ENCODE peak calls at places on chromosomes 4 and X, in nine cellular contexts. R is RWPE1; Q is iPS-NIHi11; X is stimulated activated CD4-positive, alpha-beta T cell treated with anti-CD3 and anti-CD28 coated beads, Interleukin-15, amount 100 ng/mL, for 1 hour; Y is iris pigment epithelial cell; A is HTR-8/SVneo; K is cardiac muscle cell; L is NB4; F is HS-5. P is an unnamed sample.

GRCh38 chr4:176921256-176921655 is 128.5 kb upstream of the VEGFC start:
- DNase-seq in R (no peak), Q (no peak), X (no peak), Y (peak), A (no peak), K (no peak), L (no peak), F (no peak), P (peak)

GRCh38 chr4:64174247-64174882 is 234.9 kb downstream of the TECRL start:
- DNase-seq in R (no peak), Q (no peak), X (no peak), Y (no peak), A (no peak), K (no peak), L (no peak), F (no peak), P (no peak)

GRCh38 chr4:72842323-72842722 is 227.2 kb downstream of the COX18 start:
- DNase-seq in R (no peak), Q (no peak), X (no peak), Y (peak), A (no peak), K (no peak), L (no peak), F (no peak), P (no peak)

GRCh38 chr4:142913461-142914030 is 67.4 kb upstream of the INPP4B start:
- DNase-seq in R (no peak), Q (no peak), X (no peak), Y (peak), A (no peak), K (no peak), L (no peak), F (no peak), P (peak)

GRCh38 chrX:6472652-6473342 is 62.1 kb downstream of the VCX3A start:
- DNase-seq in R (no peak), Q (no peak), X (no peak), Y (no peak), A (no peak), K (no peak), L (no peak), F (no peak), P (no peak)

GRCh38 chr4:80264352-80264647 is 2.2 kb upstream of the FGF5 start:
- DNase-seq in R (no peak), Q (no peak), X (no peak), Y (no peak), A (no peak), K (no peak), L (no peak), F (no peak), P (no peak)

GRCh38 chrX:19829817-19830216 is 57.6 kb downstream of the SH3KBP1 start:
- DNase-seq in R (no peak), Q (no peak), X (no peak), Y (no peak), A (no peak), K (no peak), L (no peak), F (no peak), P (no peak)

GRCh38 chr4:1336079-1336478 is 10.9 kb upstream of the UVSSA start:
- DNase-seq in R (no peak), Q (no peak), X (no peak), Y (peak), A (no peak), K (no peak), L (peak), F (no peak), P (no peak)

GRCh38 chr4:119841361-119841760 is 212.8 kb upstream of the PDE5A start:
- DNase-seq in R (no peak), Q (no peak), X (no peak), Y (no peak), A (no peak), K (no peak), L (no peak), F (no peak), P (no peak)

GRCh38 chr4:128294464-128294863 is 6.9 kb upstream of the PGRMC2 start:
- DNase-seq in R (no peak), Q (no peak), X (no peak), Y (no peak), A (no peak), K (no peak), L (no peak), F (no peak), P (no peak)

GRCh38 chr4:173494013-173494970 is 35.7 kb downstream of the HAND2 start:
- DNase-seq in R (peak), Q (peak), X (no peak), Y (peak), A (peak), K (peak), L (peak), F (no peak), P (peak)

GRCh38 chr4:121041307-121042090 is 30.8 kb downstream of the NDNF start:
- DNase-seq in R (no peak), Q (no peak), X (no peak), Y (no peak), A (no peak), K (peak), L (no peak), F (no peak), P (no peak)

GRCh38 chrX:155070975-155071693 is at the start of the genes BRCC3, CMC4 and MTCP1:
- DNase-seq in R (peak), Q (peak), X (peak), Y (peak), A (peak), K (peak), L (peak), F (peak), P (peak)

GRCh38 chrX:70082723-70083122 is 20.5 kb downstream of the OTUD6A start:
- DNase-seq in R (no peak), Q (no peak), X (no peak), Y (no peak), A (no peak), K (no peak), L (no peak), F (no peak), P (no peak)

GRCh38 chrX:126855839-126856238 is 36.3 kb downstream of the PRR32 start:
- DNase-seq in R (no peak), Q (no peak), X (no peak), Y (no peak), A (no peak), K (no peak), L (no peak), F (no peak), P (no peak)

GRCh38 chr4:33477715-33478114 is 2757.5 kb downstream of the PCDH7 start:
- DNase-seq in R (no peak), Q (no peak), X (no peak), Y (no peak), A (no peak), K (no peak), L (no peak), F (no peak), P (no peak)

GRCh38 chr4:1208970-1209704 is 36.8 kb upstream of the SPON2 start:
- DNase-seq in R (no peak), Q (no peak), X (no peak), Y (peak), A (no peak), K (no peak), L (no peak), F (no peak), P (no peak)

GRCh38 chr4:141686929-141687328 is 50.5 kb downstream of the IL15 start:
- DNase-seq in R (no peak), Q (peak), X (no peak), Y (no peak), A (no peak), K (no peak), L (no peak), F (no peak), P (peak)

GRCh38 chr4:113708250-113708649 is 53.3 kb downstream of the CAMK2D start:
- DNase-seq in R (no peak), Q (no peak), X (no peak), Y (peak), A (no peak), K (no peak), L (no peak), F (no peak), P (no peak)

GRCh38 chrX:3713937-3714434 is 537 bp upstream of the PRKX start:
- DNase-seq in R (no peak), Q (no peak), X (no peak), Y (no peak), A (no peak), K (no peak), L (no peak), F (no peak), P (no peak)

GRCh38 chrX:56797966-56798711 is 69.1 kb downstream of the NBDY start:
- DNase-seq in R (no peak), Q (no peak), X (no peak), Y (peak), A (no peak), K (no peak), L (no peak), F (no peak), P (peak)

GRCh38 chr4:170875868-170876267 is 786.1 kb upstream of the AADAT start:
- DNase-seq in R (no peak), Q (peak), X (no peak), Y (no peak), A (no peak), K (peak), L (peak), F (no peak), P (no peak)

GRCh38 chr4:121154103-121154515 is 10.0 kb downstream of the TNIP3 start:
- DNase-seq in R (no peak), Q (no peak), X (no peak), Y (no peak), A (no peak), K (no peak), L (peak), F (no peak), P (no peak)

GRCh38 chr4:7928711-7929505 is 10.8 kb downstream of the AFAP1 start:
- DNase-seq in R (no peak), Q (no peak), X (no peak), Y (no peak), A (no peak), K (no peak), L (no peak), F (no peak), P (peak)

GRCh38 chr4:111266937-111267336 is 644.1 kb upstream of the PITX2 start:
- DNase-seq in R (no peak), Q (no peak), X (no peak), Y (no peak), A (no peak), K (no peak), L (no peak), F (no peak), P (no peak)

GRCh38 chr4:81482344-81482743 is 10.6 kb upstream of the RASGEF1B start:
- DNase-seq in R (no peak), Q (no peak), X (no peak), Y (no peak), A (no peak), K (no peak), L (no peak), F (no peak), P (no peak)

GRCh38 chr4:188719794-188720193 is 580.6 kb downstream of the TRIML1 start:
- DNase-seq in R (no peak), Q (no peak), X (no peak), Y (no peak), A (no peak), K (no peak), L (no peak), F (no peak), P (no peak)

GRCh38 chrX:20116087-20116574 is 576 bp downstream of the MAP7D2 start:
- DNase-seq in R (no peak), Q (peak), X (no peak), Y (no peak), A (no peak), K (no peak), L (no peak), F (no peak), P (no peak)

GRCh38 chrX:10929747-10930146 is 181.4 kb upstream of the HCCS start:
- DNase-seq in R (no peak), Q (no peak), X (no peak), Y (peak), A (no peak), K (no peak), L (no peak), F (no peak), P (no peak)

GRCh38 chr4:147207941-147208340 is 262.3 kb upstream of the TTC29 start:
- DNase-seq in R (no peak), Q (no peak), X (no peak), Y (no peak), A (no peak), K (no peak), L (no peak), F (peak), P (peak)

GRCh38 chr4:99763635-99764101 is 53.0 kb upstream of the DAPP1 start:
- DNase-seq in R (peak), Q (no peak), X (no peak), Y (peak), A (peak), K (no peak), L (peak), F (peak), P (peak)

GRCh38 chr4:5052424-5052702 is 1.1 kb downstream of the STK32B start:
- DNase-seq in R (no peak), Q (no peak), X (no peak), Y (no peak), A (no peak), K (no peak), L (no peak), F (no peak), P (no peak)